ENCODE peak calls at places on chromosomes 5 and 9, in ten cellular contexts. One of them, this sample, is unnamed.
A peak's percentile ranks its signal among the peaks of the same experiment; 100 is the strongest.

GRCh38 chr5:138911441-138911840 is 36.3 kb upstream of the LRRTM2 start:
- DNase-seq in amniotic stem cell: no peak
- DNase-seq in hepatocyte: no peak
- DNase-seq in COR-L47: no peak
- DNase-seq in hypothalamus: no peak
- DNase-seq in psoas muscle: no peak
- DNase-seq in nucleus accumbens: no peak
- DNase-seq in NCI-H748 treated with DMSO at 0.1 percent for 48 hours: no peak
- DNase-seq in NCI-H510A treated with DMSO at 0.1 percent for 48 hours: no peak
- DNase-seq in NCI-H1092 treated with DMSO at 0.1 percent for 48 hours: no peak
- DNase-seq in this sample: no peak

GRCh38 chr5:141508440-141508807 is 19.5 kb downstream of the PCDHGC5 start:
- DNase-seq in COR-L47: no peak
- DNase-seq in hypothalamus: no peak
- DNase-seq in psoas muscle: no peak
- DNase-seq in NCI-H510A treated with DMSO at 0.1 percent for 48 hours: no peak
- DNase-seq in nucleus accumbens: peak; percentile 43
- DNase-seq in NCI-H1092 treated with DMSO at 0.1 percent for 48 hours: peak; percentile 24
- DNase-seq in hepatocyte: no peak
- DNase-seq in NCI-H748 treated with DMSO at 0.1 percent for 48 hours: no peak
- DNase-seq in amniotic stem cell: no peak
- DNase-seq in this sample: no peak

GRCh38 chr5:71475788-71476384 is 20.4 kb downstream of the BDP1 start:
- DNase-seq in hepatocyte: peak; percentile 44
- DNase-seq in hypothalamus: no peak
- DNase-seq in NCI-H1092 treated with DMSO at 0.1 percent for 48 hours: peak; percentile 3
- DNase-seq in NCI-H748 treated with DMSO at 0.1 percent for 48 hours: no peak
- DNase-seq in psoas muscle: no peak
- DNase-seq in NCI-H510A treated with DMSO at 0.1 percent for 48 hours: peak; percentile 3
- DNase-seq in nucleus accumbens: no peak
- DNase-seq in COR-L47: no peak
- DNase-seq in amniotic stem cell: no peak
- DNase-seq in this sample: no peak

GRCh38 chr9:121298689-121299112 is 30.7 kb downstream of the GSN start:
- DNase-seq in hypothalamus: no peak
- DNase-seq in nucleus accumbens: no peak
- DNase-seq in NCI-H510A treated with DMSO at 0.1 percent for 48 hours: peak; percentile 41
- DNase-seq in NCI-H748 treated with DMSO at 0.1 percent for 48 hours: no peak
- DNase-seq in psoas muscle: no peak
- DNase-seq in NCI-H1092 treated with DMSO at 0.1 percent for 48 hours: no peak
- DNase-seq in hepatocyte: no peak
- DNase-seq in amniotic stem cell: no peak
- DNase-seq in COR-L47: no peak
- DNase-seq in this sample: no peak

GRCh38 chr5:67972027-67972822 is 243.3 kb upstream of the PIK3R1 start:
- DNase-seq in COR-L47: no peak
- DNase-seq in hepatocyte: no peak
- DNase-seq in NCI-H748 treated with DMSO at 0.1 percent for 48 hours: no peak
- DNase-seq in nucleus accumbens: no peak
- DNase-seq in NCI-H1092 treated with DMSO at 0.1 percent for 48 hours: no peak
- DNase-seq in NCI-H510A treated with DMSO at 0.1 percent for 48 hours: no peak
- DNase-seq in amniotic stem cell: no peak
- DNase-seq in hypothalamus: no peak
- DNase-seq in psoas muscle: no peak
- DNase-seq in this sample: peak; percentile 7

GRCh38 chr5:146877783-146878470 is 630 bp downstream of the PPP2R2B start:
- DNase-seq in psoas muscle: peak; percentile 15
- DNase-seq in amniotic stem cell: no peak
- DNase-seq in NCI-H1092 treated with DMSO at 0.1 percent for 48 hours: peak; percentile 42
- DNase-seq in NCI-H510A treated with DMSO at 0.1 percent for 48 hours: no peak
- DNase-seq in hypothalamus: peak; percentile 60
- DNase-seq in hepatocyte: peak; percentile 33
- DNase-seq in NCI-H748 treated with DMSO at 0.1 percent for 48 hours: peak; percentile 41
- DNase-seq in nucleus accumbens: peak; percentile 57
- DNase-seq in COR-L47: peak; percentile 49
- DNase-seq in this sample: no peak

GRCh38 chr5:28219539-28219938 is 1181.2 kb upstream of the CDH9 start:
- DNase-seq in NCI-H748 treated with DMSO at 0.1 percent for 48 hours: no peak
- DNase-seq in COR-L47: no peak
- DNase-seq in psoas muscle: no peak
- DNase-seq in NCI-H510A treated with DMSO at 0.1 percent for 48 hours: no peak
- DNase-seq in hypothalamus: no peak
- DNase-seq in NCI-H1092 treated with DMSO at 0.1 percent for 48 hours: no peak
- DNase-seq in nucleus accumbens: no peak
- DNase-seq in hepatocyte: no peak
- DNase-seq in amniotic stem cell: no peak
- DNase-seq in this sample: no peak

GRCh38 chr5:156380846-156381245 is 53.9 kb downstream of the SGCD start:
- DNase-seq in psoas muscle: no peak
- DNase-seq in hepatocyte: peak; percentile 16
- DNase-seq in nucleus accumbens: no peak
- DNase-seq in NCI-H1092 treated with DMSO at 0.1 percent for 48 hours: no peak
- DNase-seq in hypothalamus: no peak
- DNase-seq in amniotic stem cell: no peak
- DNase-seq in COR-L47: no peak
- DNase-seq in NCI-H510A treated with DMSO at 0.1 percent for 48 hours: no peak
- DNase-seq in NCI-H748 treated with DMSO at 0.1 percent for 48 hours: no peak
- DNase-seq in this sample: no peak

GRCh38 chr9:120928720-120929389 is 2.3 kb upstream of the TRAF1 start:
- DNase-seq in COR-L47: peak; percentile 46
- DNase-seq in NCI-H1092 treated with DMSO at 0.1 percent for 48 hours: peak; percentile 59
- DNase-seq in psoas muscle: peak; percentile 80
- DNase-seq in hypothalamus: peak; percentile 26
- DNase-seq in NCI-H748 treated with DMSO at 0.1 percent for 48 hours: peak; percentile 26
- DNase-seq in NCI-H510A treated with DMSO at 0.1 percent for 48 hours: peak; percentile 57
- DNase-seq in amniotic stem cell: no peak
- DNase-seq in hepatocyte: peak; percentile 85
- DNase-seq in nucleus accumbens: peak; percentile 77
- DNase-seq in this sample: no peak

GRCh38 chr5:132658383-132659302 is 670 bp downstream of the IL13 start:
- DNase-seq in NCI-H1092 treated with DMSO at 0.1 percent for 48 hours: no peak
- DNase-seq in amniotic stem cell: no peak
- DNase-seq in nucleus accumbens: no peak
- DNase-seq in psoas muscle: no peak
- DNase-seq in NCI-H748 treated with DMSO at 0.1 percent for 48 hours: no peak
- DNase-seq in NCI-H510A treated with DMSO at 0.1 percent for 48 hours: no peak
- DNase-seq in hypothalamus: no peak
- DNase-seq in hepatocyte: no peak
- DNase-seq in COR-L47: no peak
- DNase-seq in this sample: no peak

GRCh38 chr9:89419978-89420394 is 77.9 kb downstream of the SEMA4D start:
- DNase-seq in hepatocyte: no peak
- DNase-seq in NCI-H510A treated with DMSO at 0.1 percent for 48 hours: no peak
- DNase-seq in NCI-H1092 treated with DMSO at 0.1 percent for 48 hours: no peak
- DNase-seq in COR-L47: no peak
- DNase-seq in hypothalamus: no peak
- DNase-seq in nucleus accumbens: no peak
- DNase-seq in NCI-H748 treated with DMSO at 0.1 percent for 48 hours: no peak
- DNase-seq in psoas muscle: no peak
- DNase-seq in amniotic stem cell: no peak
- DNase-seq in this sample: no peak

GRCh38 chr9:104725014-104725413 is 22.5 kb upstream of the NIPSNAP3A start:
- DNase-seq in NCI-H748 treated with DMSO at 0.1 percent for 48 hours: peak; percentile 17
- DNase-seq in NCI-H1092 treated with DMSO at 0.1 percent for 48 hours: no peak
- DNase-seq in COR-L47: peak; percentile 71
- DNase-seq in nucleus accumbens: no peak
- DNase-seq in psoas muscle: no peak
- DNase-seq in NCI-H510A treated with DMSO at 0.1 percent for 48 hours: no peak
- DNase-seq in hepatocyte: no peak
- DNase-seq in hypothalamus: no peak
- DNase-seq in amniotic stem cell: no peak
- DNase-seq in this sample: no peak

GRCh38 chr5:177369050-177369912 is 11.6 kb downstream of the RGS14 start:
- DNase-seq in NCI-H1092 treated with DMSO at 0.1 percent for 48 hours: no peak
- DNase-seq in NCI-H510A treated with DMSO at 0.1 percent for 48 hours: no peak
- DNase-seq in psoas muscle: no peak
- DNase-seq in hypothalamus: no peak
- DNase-seq in amniotic stem cell: no peak
- DNase-seq in COR-L47: no peak
- DNase-seq in nucleus accumbens: no peak
- DNase-seq in hepatocyte: peak; percentile 57
- DNase-seq in NCI-H748 treated with DMSO at 0.1 percent for 48 hours: no peak
- DNase-seq in this sample: no peak

GRCh38 chr5:111071413-111071812 is at the start of gene TSLP:
- DNase-seq in COR-L47: no peak
- DNase-seq in NCI-H510A treated with DMSO at 0.1 percent for 48 hours: no peak
- DNase-seq in hepatocyte: no peak
- DNase-seq in amniotic stem cell: no peak
- DNase-seq in NCI-H1092 treated with DMSO at 0.1 percent for 48 hours: no peak
- DNase-seq in hypothalamus: no peak
- DNase-seq in nucleus accumbens: no peak
- DNase-seq in psoas muscle: no peak
- DNase-seq in NCI-H748 treated with DMSO at 0.1 percent for 48 hours: no peak
- DNase-seq in this sample: no peak

GRCh38 chr5:34410411-34411139 is 245.6 kb upstream of the RAI14 start:
- DNase-seq in NCI-H1092 treated with DMSO at 0.1 percent for 48 hours: no peak
- DNase-seq in NCI-H510A treated with DMSO at 0.1 percent for 48 hours: no peak
- DNase-seq in COR-L47: no peak
- DNase-seq in NCI-H748 treated with DMSO at 0.1 percent for 48 hours: no peak
- DNase-seq in nucleus accumbens: no peak
- DNase-seq in hepatocyte: no peak
- DNase-seq in amniotic stem cell: no peak
- DNase-seq in psoas muscle: no peak
- DNase-seq in hypothalamus: no peak
- DNase-seq in this sample: no peak

GRCh38 chr9:134189475-134190231 is 25.3 kb upstream of the RNU6ATAC start:
- DNase-seq in hypothalamus: no peak
- DNase-seq in NCI-H510A treated with DMSO at 0.1 percent for 48 hours: no peak
- DNase-seq in hepatocyte: no peak
- DNase-seq in amniotic stem cell: no peak
- DNase-seq in COR-L47: no peak
- DNase-seq in nucleus accumbens: no peak
- DNase-seq in psoas muscle: peak; percentile 28
- DNase-seq in NCI-H748 treated with DMSO at 0.1 percent for 48 hours: no peak
- DNase-seq in NCI-H1092 treated with DMSO at 0.1 percent for 48 hours: peak; percentile 80
- DNase-seq in this sample: no peak

GRCh38 chr9:93225892-93226291 is 42.0 kb downstream of the WNK2 start:
- DNase-seq in COR-L47: no peak
- DNase-seq in hypothalamus: no peak
- DNase-seq in psoas muscle: no peak
- DNase-seq in NCI-H510A treated with DMSO at 0.1 percent for 48 hours: no peak
- DNase-seq in NCI-H1092 treated with DMSO at 0.1 percent for 48 hours: no peak
- DNase-seq in amniotic stem cell: no peak
- DNase-seq in nucleus accumbens: no peak
- DNase-seq in hepatocyte: no peak
- DNase-seq in NCI-H748 treated with DMSO at 0.1 percent for 48 hours: no peak
- DNase-seq in this sample: no peak

GRCh38 chr5:42745856-42746255 is 10.8 kb upstream of the CCDC152 start:
- DNase-seq in COR-L47: no peak
- DNase-seq in nucleus accumbens: no peak
- DNase-seq in psoas muscle: no peak
- DNase-seq in hypothalamus: no peak
- DNase-seq in hepatocyte: no peak
- DNase-seq in NCI-H1092 treated with DMSO at 0.1 percent for 48 hours: no peak
- DNase-seq in NCI-H510A treated with DMSO at 0.1 percent for 48 hours: no peak
- DNase-seq in NCI-H748 treated with DMSO at 0.1 percent for 48 hours: no peak
- DNase-seq in amniotic stem cell: no peak
- DNase-seq in this sample: no peak

GRCh38 chr5:147234825-147235635 is at the start of gene STK32A:
- DNase-seq in nucleus accumbens: peak; percentile 59
- DNase-seq in NCI-H510A treated with DMSO at 0.1 percent for 48 hours: peak; percentile 63
- DNase-seq in NCI-H1092 treated with DMSO at 0.1 percent for 48 hours: peak; percentile 77
- DNase-seq in COR-L47: peak; percentile 84
- DNase-seq in hypothalamus: peak; percentile 39
- DNase-seq in hepatocyte: peak; percentile 76
- DNase-seq in psoas muscle: peak; percentile 43
- DNase-seq in amniotic stem cell: no peak
- DNase-seq in NCI-H748 treated with DMSO at 0.1 percent for 48 hours: peak; percentile 77
- DNase-seq in this sample: no peak

GRCh38 chr5:177530638-177531037 is 13.9 kb upstream of the DDX41 start:
- DNase-seq in psoas muscle: no peak
- DNase-seq in hepatocyte: no peak
- DNase-seq in NCI-H748 treated with DMSO at 0.1 percent for 48 hours: no peak
- DNase-seq in NCI-H510A treated with DMSO at 0.1 percent for 48 hours: no peak
- DNase-seq in COR-L47: no peak
- DNase-seq in amniotic stem cell: no peak
- DNase-seq in hypothalamus: no peak
- DNase-seq in nucleus accumbens: no peak
- DNase-seq in NCI-H1092 treated with DMSO at 0.1 percent for 48 hours: no peak
- DNase-seq in this sample: no peak

GRCh38 chr9:71987471-71988371 is 72.7 kb downstream of the C9orf57 start:
- DNase-seq in NCI-H748 treated with DMSO at 0.1 percent for 48 hours: no peak
- DNase-seq in NCI-H510A treated with DMSO at 0.1 percent for 48 hours: no peak
- DNase-seq in hepatocyte: peak; percentile 11
- DNase-seq in nucleus accumbens: no peak
- DNase-seq in amniotic stem cell: no peak
- DNase-seq in COR-L47: no peak
- DNase-seq in hypothalamus: no peak
- DNase-seq in NCI-H1092 treated with DMSO at 0.1 percent for 48 hours: no peak
- DNase-seq in psoas muscle: no peak
- DNase-seq in this sample: no peak

GRCh38 chr5:90933298-90933697 is 374.7 kb downstream of the ADGRV1 start:
- DNase-seq in nucleus accumbens: no peak
- DNase-seq in NCI-H1092 treated with DMSO at 0.1 percent for 48 hours: no peak
- DNase-seq in hypothalamus: no peak
- DNase-seq in amniotic stem cell: no peak
- DNase-seq in psoas muscle: no peak
- DNase-seq in NCI-H510A treated with DMSO at 0.1 percent for 48 hours: no peak
- DNase-seq in hepatocyte: no peak
- DNase-seq in NCI-H748 treated with DMSO at 0.1 percent for 48 hours: no peak
- DNase-seq in COR-L47: no peak
- DNase-seq in this sample: no peak

GRCh38 chr5:14118551-14119320 is 24.4 kb upstream of the TRIO start:
- DNase-seq in NCI-H748 treated with DMSO at 0.1 percent for 48 hours: no peak
- DNase-seq in psoas muscle: no peak
- DNase-seq in NCI-H1092 treated with DMSO at 0.1 percent for 48 hours: no peak
- DNase-seq in NCI-H510A treated with DMSO at 0.1 percent for 48 hours: no peak
- DNase-seq in nucleus accumbens: peak; percentile 91
- DNase-seq in COR-L47: no peak
- DNase-seq in hepatocyte: no peak
- DNase-seq in hypothalamus: peak; percentile 29
- DNase-seq in amniotic stem cell: no peak
- DNase-seq in this sample: no peak

GRCh38 chr5:96997265-96997859 is 61.5 kb downstream of the LNPEP start:
- DNase-seq in psoas muscle: no peak
- DNase-seq in hypothalamus: no peak
- DNase-seq in COR-L47: peak; percentile 55
- DNase-seq in hepatocyte: peak; percentile 65
- DNase-seq in NCI-H510A treated with DMSO at 0.1 percent for 48 hours: peak; percentile 13
- DNase-seq in amniotic stem cell: no peak
- DNase-seq in NCI-H1092 treated with DMSO at 0.1 percent for 48 hours: peak; percentile 39
- DNase-seq in nucleus accumbens: no peak
- DNase-seq in NCI-H748 treated with DMSO at 0.1 percent for 48 hours: no peak
- DNase-seq in this sample: peak; percentile 16

GRCh38 chr5:41738695-41739354 is 131.4 kb downstream of the OXCT1 start:
- DNase-seq in hepatocyte: no peak
- DNase-seq in NCI-H510A treated with DMSO at 0.1 percent for 48 hours: no peak
- DNase-seq in amniotic stem cell: no peak
- DNase-seq in psoas muscle: no peak
- DNase-seq in NCI-H748 treated with DMSO at 0.1 percent for 48 hours: no peak
- DNase-seq in COR-L47: no peak
- DNase-seq in NCI-H1092 treated with DMSO at 0.1 percent for 48 hours: no peak
- DNase-seq in hypothalamus: no peak
- DNase-seq in nucleus accumbens: no peak
- DNase-seq in this sample: no peak

GRCh38 chr9:81028504-81028903 is 660.8 kb downstream of the TLE1 start:
- DNase-seq in COR-L47: no peak
- DNase-seq in hypothalamus: no peak
- DNase-seq in NCI-H748 treated with DMSO at 0.1 percent for 48 hours: no peak
- DNase-seq in psoas muscle: no peak
- DNase-seq in nucleus accumbens: no peak
- DNase-seq in amniotic stem cell: peak; percentile 45
- DNase-seq in NCI-H1092 treated with DMSO at 0.1 percent for 48 hours: no peak
- DNase-seq in NCI-H510A treated with DMSO at 0.1 percent for 48 hours: no peak
- DNase-seq in hepatocyte: no peak
- DNase-seq in this sample: peak; percentile 55

GRCh38 chr5:134125195-134126015 is 10.9 kb downstream of the TCF7 start:
- DNase-seq in amniotic stem cell: peak; percentile 53
- DNase-seq in COR-L47: peak; percentile 31
- DNase-seq in nucleus accumbens: peak; percentile 52
- DNase-seq in hypothalamus: no peak
- DNase-seq in psoas muscle: peak; percentile 64
- DNase-seq in NCI-H1092 treated with DMSO at 0.1 percent for 48 hours: peak; percentile 18
- DNase-seq in NCI-H748 treated with DMSO at 0.1 percent for 48 hours: no peak
- DNase-seq in NCI-H510A treated with DMSO at 0.1 percent for 48 hours: no peak
- DNase-seq in hepatocyte: peak; percentile 37
- DNase-seq in this sample: no peak